ENCODE peak calls at places on chromosomes 12 and 14, in eight cellular contexts. Q is T-helper 17 cell; U is upper lobe of right lung; Y is lung; O is stimulated activated naive CD8-positive, alpha-beta T cell treated with anti-CD3 and anti-CD28 coated beads, Interleukin-15, Interleukin-2, amounts not matched to agents 100 U/mL and 50 U/mL, for 24 hours; V is HCT116; A is GM12878; J is foreskin keratinocyte. R is an unnamed sample.

GRCh38 chr12:89040146-89040964 is 311.9 kb downstream of the DUSP6 start:
- ATAC-seq in Q (peak), U (peak), Y (no peak), O (peak), V (no peak), A (peak), J (peak), R (no peak)

GRCh38 chr14:91284791-91285548 is 40.5 kb upstream of the GPR68 start:
- ATAC-seq in Q (no peak), U (no peak), Y (no peak), O (no peak), V (no peak), A (no peak), J (no peak), R (peak)

GRCh38 chr12:125072496-125072895 is 7.3 kb downstream of the AACS start:
- ATAC-seq in Q (no peak), U (no peak), Y (no peak), O (no peak), V (no peak), A (no peak), J (no peak), R (no peak)

GRCh38 chr12:120402217-120402616 is 33.3 kb upstream of the MSI1 start:
- ATAC-seq in Q (no peak), U (no peak), Y (no peak), O (no peak), V (no peak), A (no peak), J (no peak), R (peak)

GRCh38 chr14:87797001-87797400 is 196.0 kb downstream of the GALC start:
- ATAC-seq in Q (no peak), U (no peak), Y (no peak), O (no peak), V (no peak), A (no peak), J (no peak), R (no peak)

GRCh38 chr14:68719634-68720384 is 73.1 kb downstream of the ZFP36L1 start:
- ATAC-seq in Q (peak), U (no peak), Y (no peak), O (peak), V (no peak), A (peak), J (no peak), R (no peak)

GRCh38 chr14:92524603-92525185 is 11.1 kb downstream of the RIN3 start:
- ATAC-seq in Q (no peak), U (peak), Y (no peak), O (peak), V (no peak), A (no peak), J (no peak), R (no peak)

GRCh38 chr12:41795910-41796309 is 348.8 kb downstream of the GXYLT1 start:
- ATAC-seq in Q (no peak), U (peak), Y (no peak), O (no peak), V (peak), A (no peak), J (no peak), R (peak)

GRCh38 chr14:68359862-68360552 is 432.9 kb downstream of the ZFP36L1 start:
- ATAC-seq in Q (peak), U (peak), Y (peak), O (no peak), V (peak), A (peak), J (peak), R (no peak)

GRCh38 chr14:57391609-57392195 is 1.3 kb downstream of the NAA30 start:
- ATAC-seq in Q (no peak), U (no peak), Y (no peak), O (no peak), V (no peak), A (peak), J (peak), R (peak)

GRCh38 chr14:43665570-43666267 is 841.4 kb downstream of the FSCB start:
- ATAC-seq in Q (no peak), U (peak), Y (no peak), O (no peak), V (no peak), A (no peak), J (no peak), R (no peak)

GRCh38 chr12:20368653-20369163 is 371 bp downstream of the PDE3A start:
- ATAC-seq in Q (no peak), U (peak), Y (peak), O (peak), V (peak), A (no peak), J (peak), R (peak)

GRCh38 chr12:108605000-108605689 is 7.3 kb upstream of the TMEM119 start:
- ATAC-seq in Q (no peak), U (no peak), Y (no peak), O (no peak), V (peak), A (peak), J (peak), R (no peak)

GRCh38 chr12:48954781-48955501 is 2.3 kb downstream of the ARF3 start:
- ATAC-seq in Q (no peak), U (peak), Y (no peak), O (no peak), V (no peak), A (peak), J (no peak), R (no peak)

GRCh38 chr12:110502449-110502738 is 263 bp downstream of the RAD9B start:
- ATAC-seq in Q (peak), U (peak), Y (no peak), O (peak), V (peak), A (peak), J (no peak), R (no peak)

GRCh38 chr12:92010853-92011701 is 134.6 kb downstream of the BTG1 start:
- ATAC-seq in Q (peak), U (no peak), Y (no peak), O (no peak), V (no peak), A (peak), J (no peak), R (no peak)

GRCh38 chr12:92597997-92598396 is 104.8 kb upstream of the PLEKHG7 start:
- ATAC-seq in Q (no peak), U (no peak), Y (no peak), O (peak), V (no peak), A (no peak), J (peak), R (peak)

GRCh38 chr12:78034025-78034424 is 203.3 kb downstream of the NAV3 start:
- ATAC-seq in Q (no peak), U (peak), Y (peak), O (no peak), V (no peak), A (no peak), J (no peak), R (no peak)

GRCh38 chr12:124497658-124498057 is 69.8 kb downstream of the NCOR2 start:
- ATAC-seq in Q (no peak), U (peak), Y (no peak), O (no peak), V (no peak), A (no peak), J (peak), R (no peak)